ENCODE peak calls at places on chromosomes 13 and 19, in five cellular contexts. One of them, this sample, is unnamed.

GRCh38 chr19:1859319-1859718 is 4.1 kb downstream of the KLF16 start:
- DNase-seq in T follicular helper cell: no peak
- DNase-seq in stimulated activated CD8-positive, alpha-beta memory T cell treated with anti-CD3 and anti-CD28 coated beads, Interleukin-12 subunit alpha, Interleukin-12 subunit beta, amount 100 ng/mL, for 1 hour: no peak
- DNase-seq in uterus: no peak
- DNase-seq in naive thymus-derived CD4-positive, alpha-beta T cell: no peak
- DNase-seq in this sample: no peak

GRCh38 chr19:45322311-45322710 is 364 bp downstream of the CKM start:
- DNase-seq in T follicular helper cell: no peak
- DNase-seq in stimulated activated CD8-positive, alpha-beta memory T cell treated with anti-CD3 and anti-CD28 coated beads, Interleukin-12 subunit alpha, Interleukin-12 subunit beta, amount 100 ng/mL, for 1 hour: no peak
- DNase-seq in uterus: no peak
- DNase-seq in naive thymus-derived CD4-positive, alpha-beta T cell: no peak
- DNase-seq in this sample: no peak

GRCh38 chr13:70253411-70253810 is 145.2 kb upstream of the KLHL1 start:
- DNase-seq in T follicular helper cell: no peak
- DNase-seq in stimulated activated CD8-positive, alpha-beta memory T cell treated with anti-CD3 and anti-CD28 coated beads, Interleukin-12 subunit alpha, Interleukin-12 subunit beta, amount 100 ng/mL, for 1 hour: no peak
- DNase-seq in uterus: no peak
- DNase-seq in naive thymus-derived CD4-positive, alpha-beta T cell: no peak
- DNase-seq in this sample: no peak

GRCh38 chr13:73602295-73602694 is 531.9 kb downstream of the KLF12 start:
- DNase-seq in T follicular helper cell: no peak
- DNase-seq in stimulated activated CD8-positive, alpha-beta memory T cell treated with anti-CD3 and anti-CD28 coated beads, Interleukin-12 subunit alpha, Interleukin-12 subunit beta, amount 100 ng/mL, for 1 hour: no peak
- DNase-seq in uterus: no peak
- DNase-seq in naive thymus-derived CD4-positive, alpha-beta T cell: no peak
- DNase-seq in this sample: no peak

GRCh38 chr19:33675501-33676124 is 53.9 kb downstream of the CHST8 start:
- DNase-seq in T follicular helper cell: no peak
- DNase-seq in stimulated activated CD8-positive, alpha-beta memory T cell treated with anti-CD3 and anti-CD28 coated beads, Interleukin-12 subunit alpha, Interleukin-12 subunit beta, amount 100 ng/mL, for 1 hour: no peak
- DNase-seq in uterus: no peak
- DNase-seq in naive thymus-derived CD4-positive, alpha-beta T cell: no peak
- DNase-seq in this sample: no peak

GRCh38 chr19:33639034-33639681 is 17.4 kb downstream of the CHST8 start:
- DNase-seq in T follicular helper cell: no peak
- DNase-seq in stimulated activated CD8-positive, alpha-beta memory T cell treated with anti-CD3 and anti-CD28 coated beads, Interleukin-12 subunit alpha, Interleukin-12 subunit beta, amount 100 ng/mL, for 1 hour: no peak
- DNase-seq in uterus: no peak
- DNase-seq in naive thymus-derived CD4-positive, alpha-beta T cell: no peak
- DNase-seq in this sample: no peak

GRCh38 chr13:72180253-72180952 is 313.4 kb upstream of the DACH1 start:
- DNase-seq in T follicular helper cell: no peak
- DNase-seq in stimulated activated CD8-positive, alpha-beta memory T cell treated with anti-CD3 and anti-CD28 coated beads, Interleukin-12 subunit alpha, Interleukin-12 subunit beta, amount 100 ng/mL, for 1 hour: no peak
- DNase-seq in uterus: no peak
- DNase-seq in naive thymus-derived CD4-positive, alpha-beta T cell: no peak
- DNase-seq in this sample: no peak

GRCh38 chr19:860481-861098 is 1.1 kb downstream of the CFD start:
- DNase-seq in T follicular helper cell: peak
- DNase-seq in stimulated activated CD8-positive, alpha-beta memory T cell treated with anti-CD3 and anti-CD28 coated beads, Interleukin-12 subunit alpha, Interleukin-12 subunit beta, amount 100 ng/mL, for 1 hour: peak
- DNase-seq in uterus: no peak
- DNase-seq in naive thymus-derived CD4-positive, alpha-beta T cell: peak
- DNase-seq in this sample: no peak

GRCh38 chr19:53389591-53390377 is 5.2 kb upstream of the ZNF765 start:
- DNase-seq in T follicular helper cell: no peak
- DNase-seq in stimulated activated CD8-positive, alpha-beta memory T cell treated with anti-CD3 and anti-CD28 coated beads, Interleukin-12 subunit alpha, Interleukin-12 subunit beta, amount 100 ng/mL, for 1 hour: no peak
- DNase-seq in uterus: no peak
- DNase-seq in naive thymus-derived CD4-positive, alpha-beta T cell: no peak
- DNase-seq in this sample: no peak

GRCh38 chr13:71169125-71169524 is 697.9 kb downstream of the DACH1 start:
- DNase-seq in T follicular helper cell: no peak
- DNase-seq in stimulated activated CD8-positive, alpha-beta memory T cell treated with anti-CD3 and anti-CD28 coated beads, Interleukin-12 subunit alpha, Interleukin-12 subunit beta, amount 100 ng/mL, for 1 hour: no peak
- DNase-seq in uterus: no peak
- DNase-seq in naive thymus-derived CD4-positive, alpha-beta T cell: no peak
- DNase-seq in this sample: no peak

This sample was measured in activated CD4-positive, CD25-positive, alpha-beta regulatory T cell treated with anti-CD3 and anti-CD28 coated beads, Interleukin-2, amount 50 U/mL, for 16 hours.